ENCODE peak calls at places on chromosome 14, in nine cellular contexts. L is cardiac muscle cell, H is upper lobe of right lung, D is breast epithelium, P is left lung, Y is ovary, M is fibroblast of lung, B is heart left ventricle, V is fibroblast of the aortic adventitia. N is an unnamed sample.

GRCh38 chr14:67526676-67527459 is 6.2 kb upstream of the PLEKHH1 start:
- DNase-seq in L (peak; percentile 53), H (no peak), D (no peak), P (no peak), Y (no peak), M (peak; percentile 53), B (no peak), V (peak; percentile 59), N (peak; percentile 20)

GRCh38 chr14:41570415-41571155 is 36.1 kb upstream of the LRFN5 start:
- DNase-seq in L (peak; percentile 18), H (no peak), D (no peak), P (no peak), Y (no peak), M (no peak), B (no peak), V (no peak), N (no peak)

GRCh38 chr14:73694083-73694482 is 20.1 kb downstream of the PNMA1 start:
- DNase-seq in L (no peak), H (no peak), D (no peak), P (no peak), Y (no peak), M (no peak), B (no peak), V (no peak), N (no peak)

GRCh38 chr14:75286313-75286712 is 7.7 kb downstream of the FOS start:
- DNase-seq in L (peak; percentile 72), H (peak; percentile 59), D (no peak), P (no peak), Y (no peak), M (no peak), B (peak; percentile 63), V (no peak), N (no peak)

GRCh38 chr14:73125169-73125588 is 11.1 kb upstream of the PSEN1 start:
- DNase-seq in L (no peak), H (no peak), D (no peak), P (no peak), Y (no peak), M (no peak), B (no peak), V (no peak), N (no peak)

GRCh38 chr14:68748691-68749090 is 44.2 kb downstream of the ZFP36L1 start:
- DNase-seq in L (no peak), H (no peak), D (no peak), P (no peak), Y (no peak), M (no peak), B (no peak), V (no peak), N (no peak)

GRCh38 chr14:105021656-105022275 is 883 bp upstream of the CDCA4 start:
- DNase-seq in L (peak; percentile 58), H (peak; percentile 75), D (peak; percentile 30), P (no peak), Y (peak; percentile 60), M (peak; percentile 43), B (no peak), V (no peak), N (no peak)

GRCh38 chr14:105258846-105259245 is 10.5 kb downstream of the BTBD6 start:
- DNase-seq in L (no peak), H (peak; percentile 65), D (no peak), P (no peak), Y (no peak), M (peak; percentile 50), B (no peak), V (no peak), N (no peak)

GRCh38 chr14:79476552-79476951 is 734.8 kb downstream of the DIO2 start:
- DNase-seq in L (no peak), H (no peak), D (no peak), P (no peak), Y (no peak), M (no peak), B (no peak), V (no peak), N (no peak)

GRCh38 chr14:91119556-91120311 is 5.9 kb downstream of the DGLUCY start:
- DNase-seq in L (no peak), H (no peak), D (peak; percentile 52), P (no peak), Y (no peak), M (peak; percentile 60), B (no peak), V (peak; percentile 91), N (no peak)

GRCh38 chr14:49463146-49463545 is 123.0 kb downstream of the RPS29 start:
- DNase-seq in L (no peak), H (no peak), D (no peak), P (no peak), Y (no peak), M (no peak), B (no peak), V (no peak), N (no peak)

GRCh38 chr14:78358631-78359030 is 188.5 kb downstream of the NRXN3 start:
- DNase-seq in L (no peak), H (no peak), D (no peak), P (no peak), Y (no peak), M (no peak), B (no peak), V (no peak), N (no peak)

GRCh38 chr14:72553656-72554055 is 340.2 kb downstream of the DPF3 start:
- DNase-seq in L (no peak), H (no peak), D (no peak), P (no peak), Y (no peak), M (no peak), B (no peak), V (peak; percentile 59), N (no peak)

GRCh38 chr14:71050227-71050823 is 143.1 kb downstream of the PCNX1 start:
- DNase-seq in L (no peak), H (no peak), D (no peak), P (no peak), Y (no peak), M (peak; percentile 35), B (no peak), V (peak; percentile 23), N (no peak)

GRCh38 chr14:90491221-90491867 is 94.5 kb downstream of the CALM1 start:
- DNase-seq in L (no peak), H (no peak), D (peak; percentile 71), P (no peak), Y (peak; percentile 96), M (peak; percentile 20), B (peak; percentile 83), V (peak; percentile 82), N (no peak)

GRCh38 chr14:58736606-58737005 is 98.8 kb downstream of the DACT1 start:
- DNase-seq in L (no peak), H (no peak), D (no peak), P (no peak), Y (no peak), M (peak; percentile 33), B (no peak), V (peak; percentile 79), N (no peak)

GRCh38 chr14:89921896-89922548 is 32.5 kb downstream of the EFCAB11 start:
- DNase-seq in L (no peak), H (no peak), D (no peak), P (no peak), Y (no peak), M (peak; percentile 71), B (no peak), V (peak; percentile 83), N (no peak)

GRCh38 chr14:69921052-69921451 is 41.8 kb downstream of the SMOC1 start:
- DNase-seq in L (no peak), H (no peak), D (no peak), P (no peak), Y (no peak), M (peak; percentile 80), B (no peak), V (peak; percentile 49), N (no peak)

GRCh38 chr14:60632777-60633176 is 16.5 kb downstream of the SIX1 start:
- DNase-seq in L (no peak), H (no peak), D (no peak), P (no peak), Y (no peak), M (no peak), B (no peak), V (no peak), N (no peak)

GRCh38 chr14:40870252-40870651 is 736.4 kb upstream of the LRFN5 start:
- DNase-seq in L (no peak), H (no peak), D (no peak), P (no peak), Y (no peak), M (no peak), B (no peak), V (no peak), N (no peak)

GRCh38 chr14:98894600-98894999 is 377.4 kb downstream of the BCL11B start:
- DNase-seq in L (no peak), H (no peak), D (no peak), P (no peak), Y (peak; percentile 56), M (no peak), B (no peak), V (no peak), N (no peak)
- H3K4me3 ChIP-seq in L (no peak overlapping the region), H (no peak overlapping the region), D (no peak overlapping the region), P (no peak overlapping the region), Y (no peak overlapping the region), M (no peak overlapping the region), B (no peak overlapping the region), V (no peak overlapping the region), N (no peak overlapping the region)

GRCh38 chr14:33602396-33602795 is 348.5 kb downstream of the EGLN3 start:
- DNase-seq in L (peak; percentile 22), H (no peak), D (no peak), P (no peak), Y (no peak), M (no peak), B (no peak), V (no peak), N (no peak)

GRCh38 chr14:33596211-33597080 is 354.4 kb downstream of the EGLN3 start:
- DNase-seq in L (no peak), H (no peak), D (no peak), P (no peak), Y (no peak), M (peak; percentile 21), B (no peak), V (no peak), N (no peak)

DNA sequence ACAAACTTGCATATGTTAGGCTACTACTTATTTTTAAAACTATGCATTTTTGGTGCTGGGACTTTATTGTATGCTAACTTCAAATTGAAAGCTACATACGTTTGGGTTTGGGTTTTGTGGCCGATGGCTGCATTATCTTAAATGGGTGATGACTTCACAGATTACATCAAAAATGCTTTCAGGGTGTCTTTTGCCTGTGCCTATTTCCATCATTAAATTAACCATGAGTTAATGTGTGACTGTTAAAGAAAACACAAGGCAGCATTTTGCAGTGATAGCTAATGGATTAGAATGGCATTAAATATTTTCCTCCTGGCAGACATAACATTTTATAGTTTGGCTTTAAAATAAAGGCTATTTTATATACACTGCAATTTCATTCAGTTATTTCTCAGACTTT is 352.3 kb downstream of the EGLN3 start:
- DNase-seq in L (no peak), H (no peak), D (no peak), P (no peak), Y (no peak), M (no peak), B (no peak), V (no peak), N (no peak)
- H3K4me3 ChIP-seq in L (no peak overlapping the region), H (no peak overlapping the region), D (no peak overlapping the region), P (no peak overlapping the region), Y (no peak overlapping the region), M (no peak overlapping the region), B (no peak overlapping the region), V (no peak overlapping the region), N (no peak overlapping the region)

GRCh38 chr14:63203618-63204406 is 431 bp upstream of the RHOJ start:
- DNase-seq in L (peak; percentile 45), H (peak; percentile 68), D (peak; percentile 76), P (no peak), Y (peak; percentile 82), M (peak; percentile 99), B (peak; percentile 75), V (peak; percentile 98), N (peak; percentile 85)
- H3K4me3 ChIP-seq in L (no peak overlapping the region), H (peak overlapping the region; percentile 57), D (peak overlapping the region; percentile 72), P (peak overlapping the region; percentile 32), Y (peak overlapping the region; percentile 43), M (peak overlapping the region; percentile 42), B (peak overlapping the region; percentile 66), V (peak overlapping the region; percentile 76), N (peak overlapping the region; percentile 80)

GRCh38 chr14:24092960-24093900 is 881 bp upstream of the PCK2 start:
- DNase-seq in L (no peak), H (no peak), D (no peak), P (peak; percentile 36), Y (peak; percentile 34), M (no peak), B (no peak), V (no peak), N (no peak)
- H3K4me3 ChIP-seq in L (peak overlapping the region; percentile 45), H (peak overlapping the region; percentile 97), D (peak overlapping the region; percentile 98), P (no peak overlapping the region), Y (peak overlapping the region; percentile 63), M (no peak overlapping the region), B (peak overlapping the region; percentile 81), V (peak overlapping the region; percentile 87), N (peak overlapping the region; percentile 90)

N was measured in SK-N-MC.